ENCODE peak calls at places on chromosome 11, in eight cellular contexts. One of them, this sample, is unnamed.

GRCh38 chr11:119583585-119583984 is 145.4 kb downstream of the NECTIN1 start:
- DNase-seq in midbrain: no peak
- DNase-seq in CD4-positive, alpha-beta T cell: no peak
- DNase-seq in germinal center: no peak
- DNase-seq in CD8-positive, alpha-beta T cell: no peak
- DNase-seq in stimulated activated CD4-positive, alpha-beta T cell treated with anti-CD3 and anti-CD28 coated beads, Interleukin-15, amount 100 ng/mL, for 1 hour: no peak
- DNase-seq in neuronal stem cell: no peak
- DNase-seq in glutamatergic neuron: no peak
- DNase-seq in this sample: no peak

GRCh38 chr11:125164422-125165110 is at the start of gene PKNOX2:
- DNase-seq in midbrain: peak; percentile 81
- DNase-seq in CD4-positive, alpha-beta T cell: peak; percentile 73
- DNase-seq in germinal center: peak; percentile 63
- DNase-seq in CD8-positive, alpha-beta T cell: peak; percentile 56
- DNase-seq in stimulated activated CD4-positive, alpha-beta T cell treated with anti-CD3 and anti-CD28 coated beads, Interleukin-15, amount 100 ng/mL, for 1 hour: peak; percentile 66
- DNase-seq in neuronal stem cell: peak; percentile 88
- DNase-seq in glutamatergic neuron: peak; percentile 92
- DNase-seq in this sample: peak; percentile 71

GRCh38 chr11:111846640-111847039 is 24.7 kb downstream of the ALG9 start:
- DNase-seq in midbrain: no peak
- DNase-seq in CD4-positive, alpha-beta T cell: no peak
- DNase-seq in germinal center: no peak
- DNase-seq in CD8-positive, alpha-beta T cell: no peak
- DNase-seq in stimulated activated CD4-positive, alpha-beta T cell treated with anti-CD3 and anti-CD28 coated beads, Interleukin-15, amount 100 ng/mL, for 1 hour: no peak
- DNase-seq in neuronal stem cell: no peak
- DNase-seq in glutamatergic neuron: no peak
- DNase-seq in this sample: no peak

GRCh38 chr11:134624166-134624920 is 212.3 kb upstream of the B3GAT1 start:
- DNase-seq in midbrain: no peak
- DNase-seq in CD4-positive, alpha-beta T cell: no peak
- DNase-seq in germinal center: no peak
- DNase-seq in CD8-positive, alpha-beta T cell: no peak
- DNase-seq in stimulated activated CD4-positive, alpha-beta T cell treated with anti-CD3 and anti-CD28 coated beads, Interleukin-15, amount 100 ng/mL, for 1 hour: no peak
- DNase-seq in neuronal stem cell: no peak
- DNase-seq in glutamatergic neuron: no peak
- DNase-seq in this sample: no peak

GRCh38 chr11:1863352-1864215 is 10.7 kb downstream of the LSP1 start:
- DNase-seq in midbrain: peak; percentile 67
- DNase-seq in CD4-positive, alpha-beta T cell: no peak
- DNase-seq in germinal center: no peak
- DNase-seq in CD8-positive, alpha-beta T cell: peak; percentile 29
- DNase-seq in stimulated activated CD4-positive, alpha-beta T cell treated with anti-CD3 and anti-CD28 coated beads, Interleukin-15, amount 100 ng/mL, for 1 hour: no peak
- DNase-seq in neuronal stem cell: peak; percentile 58
- DNase-seq in glutamatergic neuron: peak; percentile 56
- DNase-seq in this sample: peak; percentile 86

GRCh38 chr11:17649261-17649660 is 70.1 kb upstream of the MYOD1 start:
- DNase-seq in midbrain: no peak
- DNase-seq in CD4-positive, alpha-beta T cell: no peak
- DNase-seq in germinal center: no peak
- DNase-seq in CD8-positive, alpha-beta T cell: no peak
- DNase-seq in stimulated activated CD4-positive, alpha-beta T cell treated with anti-CD3 and anti-CD28 coated beads, Interleukin-15, amount 100 ng/mL, for 1 hour: no peak
- DNase-seq in neuronal stem cell: no peak
- DNase-seq in glutamatergic neuron: no peak
- DNase-seq in this sample: no peak

GRCh38 chr11:15654397-15654915 is 539.7 kb downstream of the INSC start:
- DNase-seq in midbrain: no peak
- DNase-seq in CD4-positive, alpha-beta T cell: no peak
- DNase-seq in germinal center: no peak
- DNase-seq in CD8-positive, alpha-beta T cell: no peak
- DNase-seq in stimulated activated CD4-positive, alpha-beta T cell treated with anti-CD3 and anti-CD28 coated beads, Interleukin-15, amount 100 ng/mL, for 1 hour: no peak
- DNase-seq in neuronal stem cell: no peak
- DNase-seq in glutamatergic neuron: no peak
- DNase-seq in this sample: peak; percentile 36

GRCh38 chr11:16986434-16987204 is 27.6 kb downstream of the PLEKHA7 start:
- DNase-seq in midbrain: no peak
- DNase-seq in CD4-positive, alpha-beta T cell: peak; percentile 29
- DNase-seq in germinal center: peak; percentile 57
- DNase-seq in CD8-positive, alpha-beta T cell: peak; percentile 57
- DNase-seq in stimulated activated CD4-positive, alpha-beta T cell treated with anti-CD3 and anti-CD28 coated beads, Interleukin-15, amount 100 ng/mL, for 1 hour: peak; percentile 5
- DNase-seq in neuronal stem cell: no peak
- DNase-seq in glutamatergic neuron: no peak
- DNase-seq in this sample: peak; percentile 82

GRCh38 chr11:33899383-33900037 is 7.6 kb upstream of the LMO2 start:
- DNase-seq in midbrain: peak; percentile 45
- DNase-seq in CD4-positive, alpha-beta T cell: no peak
- DNase-seq in germinal center: no peak
- DNase-seq in CD8-positive, alpha-beta T cell: no peak
- DNase-seq in stimulated activated CD4-positive, alpha-beta T cell treated with anti-CD3 and anti-CD28 coated beads, Interleukin-15, amount 100 ng/mL, for 1 hour: no peak
- DNase-seq in neuronal stem cell: no peak
- DNase-seq in glutamatergic neuron: no peak
- DNase-seq in this sample: no peak

GRCh38 chr11:98230678-98231077 is 790.1 kb upstream of the CNTN5 start:
- DNase-seq in midbrain: no peak
- DNase-seq in CD4-positive, alpha-beta T cell: no peak
- DNase-seq in germinal center: no peak
- DNase-seq in CD8-positive, alpha-beta T cell: no peak
- DNase-seq in stimulated activated CD4-positive, alpha-beta T cell treated with anti-CD3 and anti-CD28 coated beads, Interleukin-15, amount 100 ng/mL, for 1 hour: no peak
- DNase-seq in neuronal stem cell: no peak
- DNase-seq in glutamatergic neuron: no peak
- DNase-seq in this sample: no peak

GRCh38 chr11:128963744-128964340 is 21.2 kb upstream of the TP53AIP1 start:
- DNase-seq in midbrain: no peak
- DNase-seq in CD4-positive, alpha-beta T cell: no peak
- DNase-seq in germinal center: no peak
- DNase-seq in CD8-positive, alpha-beta T cell: no peak
- DNase-seq in stimulated activated CD4-positive, alpha-beta T cell treated with anti-CD3 and anti-CD28 coated beads, Interleukin-15, amount 100 ng/mL, for 1 hour: no peak
- DNase-seq in neuronal stem cell: no peak
- DNase-seq in glutamatergic neuron: no peak
- DNase-seq in this sample: no peak

This sample was measured in Calu3.